ENCODE peak calls at places on chromosomes 7 and 10, in four cellular contexts. H is dorsolateral prefrontal cortex; R is stimulated activated CD8-positive, alpha-beta memory T cell treated with anti-CD3 and anti-CD28 coated beads, Interleukin-7, amount 100 ng/mL, for 48 hours; N is Caki2. G is an unnamed sample.

GRCh38 chr7:113267271-113267670 is 148.9 kb upstream of the SMIM30 start:
- DNase-seq in H (no peak), R (no peak), N (no peak), G (no peak)

GRCh38 chr7:15577600-15577999 is 15.8 kb upstream of the AGMO start:
- DNase-seq in H (no peak), R (no peak), N (no peak), G (no peak)

GRCh38 chr7:143519411-143520131 is 41.9 kb downstream of the TAS2R41 start:
- DNase-seq in H (peak; percentile 69), R (no peak), N (peak; percentile 1), G (no peak)

GRCh38 chr7:134014935-134015334 is 112.2 kb upstream of the LRGUK start:
- DNase-seq in H (no peak), R (no peak), N (no peak), G (no peak)

GRCh38 chr7:41029072-41029492 is 673.8 kb downstream of the INHBA start:
- DNase-seq in H (peak; percentile 59), R (peak; percentile 3), N (peak; percentile 99), G (no peak)

GRCh38 chr7:139541600-139542307 is 18.3 kb downstream of the CLEC2L start:
- DNase-seq in H (no peak), R (no peak), N (no peak), G (no peak)

GRCh38 chr10:16816142-16816541 is 1.1 kb downstream of the RSU1 start:
- DNase-seq in H (no peak), R (no peak), N (no peak), G (no peak)

GRCh38 chr10:87705339-87705738 is 45.7 kb downstream of the PAPSS2 start:
- DNase-seq in H (no peak), R (no peak), N (peak; percentile 55), G (no peak)

GRCh38 chr7:117083648-117084047 is 130.3 kb downstream of the ST7 start:
- DNase-seq in H (no peak), R (no peak), N (no peak), G (no peak)

GRCh38 chr7:17787257-17787656 is 153.0 kb downstream of the SNX13 start:
- DNase-seq in H (no peak), R (no peak), N (no peak), G (no peak)

GRCh38 chr10:8072211-8072610 is 17.7 kb downstream of the GATA3 start:
- DNase-seq in H (no peak), R (no peak), N (no peak), G (no peak)

GRCh38 chr10:79409038-79410035 is 36.1 kb downstream of the ZCCHC24 start:
- DNase-seq in H (peak; percentile 97), R (no peak), N (no peak), G (peak; percentile 98)

GRCh38 chr10:71575446-71575845 is 144.1 kb downstream of the C10orf105 start:
- DNase-seq in H (no peak), R (no peak), N (no peak), G (peak; percentile 17)

GRCh38 chr10:100148353-100149211 is 37.2 kb downstream of the ERLIN1 start:
- DNase-seq in H (no peak), R (peak; percentile 25), N (peak; percentile 55), G (no peak)

GRCh38 chr10:13891542-13892431 is 305.0 kb downstream of the PRPF18 start:
- DNase-seq in H (no peak), R (no peak), N (no peak), G (no peak)

GRCh38 chr7:81638216-81638615 is 131.6 kb downstream of the HGF start:
- DNase-seq in H (no peak), R (no peak), N (no peak), G (no peak)

GRCh38 chr7:4727914-4728705 is 46.0 kb downstream of the FOXK1 start:
- DNase-seq in H (no peak), R (no peak), N (no peak), G (no peak)

GRCh38 chr10:125083576-125083920 is 76.8 kb downstream of the CTBP2 start:
- DNase-seq in H (peak; percentile 8), R (no peak), N (peak; percentile 95), G (no peak)

GRCh38 chr7:65962033-65962432 is 20.0 kb downstream of the GUSB start:
- DNase-seq in H (no peak), R (no peak), N (no peak), G (no peak)

G was measured in amygdala.